ENCODE peak calls at places on chromosomes 12 and 14, in nine cellular contexts. T, D, R, O, E, W, Q, B and F are unnamed samples.

GRCh38 chr12:110538869-110539622 is 36.9 kb downstream of the RAD9B start:
- DNase-seq in T (peak), D (no peak), R (no peak), O (no peak), E (no peak), W (no peak), Q (no peak), B (no peak), F (peak)

GRCh38 chr14:96940009-96940408 is 142.8 kb downstream of the VRK1 start:
- DNase-seq in T (no peak), D (no peak), R (no peak), O (no peak), E (no peak), W (no peak), Q (no peak), B (no peak), F (no peak)

GRCh38 chr14:102589761-102590290 is 2.6 kb upstream of the RCOR1 start:
- DNase-seq in T (no peak), D (no peak), R (no peak), O (no peak), E (no peak), W (no peak), Q (no peak), B (no peak), F (no peak)

GRCh38 chr14:58960945-58961731 is 227.3 kb upstream of the DAAM1 start:
- DNase-seq in T (no peak), D (no peak), R (no peak), O (no peak), E (no peak), W (no peak), Q (no peak), B (no peak), F (no peak)

GRCh38 chr12:68326720-68327119 is 5.4 kb downstream of the MDM1 start:
- DNase-seq in T (no peak), D (no peak), R (no peak), O (no peak), E (no peak), W (no peak), Q (no peak), B (no peak), F (no peak)

GRCh38 chr14:69999246-69999645 is 120.0 kb downstream of the SMOC1 start:
- DNase-seq in T (no peak), D (peak), R (no peak), O (no peak), E (no peak), W (no peak), Q (peak), B (no peak), F (no peak)

GRCh38 chr12:44126811-44127210 is 290.9 kb downstream of the TMEM117 start:
- DNase-seq in T (no peak), D (no peak), R (no peak), O (no peak), E (no peak), W (no peak), Q (no peak), B (no peak), F (no peak)

GRCh38 chr14:98704441-98704840 is 567.6 kb downstream of the BCL11B start:
- DNase-seq in T (peak), D (no peak), R (no peak), O (no peak), E (peak), W (no peak), Q (no peak), B (no peak), F (no peak)

GRCh38 chr14:74085047-74085637 is 386 bp downstream of the LIN52 start:
- DNase-seq in T (no peak), D (no peak), R (peak), O (no peak), E (no peak), W (no peak), Q (no peak), B (no peak), F (no peak)

GRCh38 chr12:128026696-128027574 is 240.0 kb upstream of the TMEM132C start:
- DNase-seq in T (peak), D (no peak), R (no peak), O (no peak), E (no peak), W (no peak), Q (no peak), B (no peak), F (peak)

GRCh38 chr12:5232826-5233500 is 189.3 kb downstream of the KCNA5 start:
- DNase-seq in T (no peak), D (no peak), R (no peak), O (no peak), E (no peak), W (no peak), Q (no peak), B (no peak), F (no peak)

GRCh38 chr12:19316420-19316819 is 122.9 kb upstream of the AEBP2 start:
- DNase-seq in T (no peak), D (no peak), R (no peak), O (no peak), E (no peak), W (no peak), Q (no peak), B (no peak), F (no peak)

GRCh38 chr14:71687115-71687836 is 245.0 kb upstream of the RGS6 start:
- DNase-seq in T (no peak), D (no peak), R (no peak), O (no peak), E (no peak), W (no peak), Q (no peak), B (no peak), F (no peak)

GRCh38 chr12:31574803-31575573 is 15.9 kb downstream of the DENND5B start:
- DNase-seq in T (no peak), D (no peak), R (no peak), O (no peak), E (no peak), W (no peak), Q (no peak), B (no peak), F (no peak)

GRCh38 chr14:102050625-102051024 is 36.2 kb downstream of the HSP90AA1 start:
- DNase-seq in T (no peak), D (no peak), R (no peak), O (no peak), E (no peak), W (no peak), Q (no peak), B (no peak), F (no peak)

GRCh38 chr12:55906056-55906455 is 21.6 kb downstream of the PYM1 start:
- DNase-seq in T (no peak), D (no peak), R (no peak), O (no peak), E (no peak), W (no peak), Q (no peak), B (no peak), F (no peak)

GRCh38 chr12:88623777-88624548 is 43.7 kb upstream of the KITLG start:
- DNase-seq in T (no peak), D (no peak), R (no peak), O (no peak), E (no peak), W (no peak), Q (no peak), B (no peak), F (no peak)

GRCh38 chr14:50122291-50122690 is 5.9 kb upstream of the VCPKMT start:
- DNase-seq in T (no peak), D (no peak), R (no peak), O (no peak), E (no peak), W (no peak), Q (no peak), B (no peak), F (no peak)

GRCh38 chr12:98228619-98229538 is 286.5 kb upstream of the TMPO start:
- DNase-seq in T (no peak), D (no peak), R (peak), O (no peak), E (no peak), W (no peak), Q (no peak), B (no peak), F (no peak)

GRCh38 chr14:99698236-99698635 is 14.1 kb downstream of the CYP46A1 start:
- DNase-seq in T (no peak), D (no peak), R (no peak), O (no peak), E (no peak), W (no peak), Q (no peak), B (no peak), F (no peak)

GRCh38 chr12:79900951-79901350 is 33.9 kb downstream of the PPP1R12A start:
- DNase-seq in T (no peak), D (no peak), R (no peak), O (no peak), E (no peak), W (no peak), Q (no peak), B (no peak), F (no peak)

GRCh38 chr14:64614992-64615391 is 65.2 kb downstream of the PPP1R36 start:
- DNase-seq in T (no peak), D (no peak), R (no peak), O (no peak), E (no peak), W (no peak), Q (no peak), B (no peak), F (no peak)

GRCh38 chr14:34502826-34503225 is 36.7 kb downstream of the EAPP start:
- DNase-seq in T (no peak), D (no peak), R (no peak), O (no peak), E (no peak), W (no peak), Q (no peak), B (no peak), F (no peak)

GRCh38 chr14:56129941-56130340 is 11.7 kb downstream of the PELI2 start:
- DNase-seq in T (no peak), D (no peak), R (no peak), O (no peak), E (no peak), W (no peak), Q (no peak), B (no peak), F (no peak)

GRCh38 chr14:68686724-68687123 is 106.1 kb downstream of the ZFP36L1 start:
- DNase-seq in T (no peak), D (no peak), R (no peak), O (no peak), E (no peak), W (no peak), Q (no peak), B (no peak), F (no peak)

GRCh38 chr12:69284131-69284530 is 44.8 kb downstream of the CPSF6 start:
- DNase-seq in T (peak), D (peak), R (peak), O (no peak), E (peak), W (no peak), Q (no peak), B (no peak), F (peak)

GRCh38 chr14:56975521-56975920 is 165.2 kb upstream of the OTX2 start:
- DNase-seq in T (no peak), D (no peak), R (no peak), O (no peak), E (no peak), W (no peak), Q (no peak), B (no peak), F (no peak)

GRCh38 chr12:122641976-122642375 is 61.2 kb downstream of the HCAR2 start:
- DNase-seq in T (no peak), D (no peak), R (no peak), O (no peak), E (no peak), W (no peak), Q (no peak), B (no peak), F (no peak)

GRCh38 chr14:81594012-81594411 is 60.4 kb upstream of the SEL1L start:
- DNase-seq in T (no peak), D (no peak), R (no peak), O (no peak), E (no peak), W (no peak), Q (no peak), B (peak), F (peak)

GRCh38 chr14:56379956-56380355 is 199.6 kb upstream of the TMEM260 start:
- DNase-seq in T (no peak), D (no peak), R (no peak), O (no peak), E (no peak), W (no peak), Q (no peak), B (no peak), F (no peak)

GRCh38 chr12:83826112-83826511 is 1086.5 kb downstream of the SLC6A15 start:
- DNase-seq in T (no peak), D (no peak), R (peak), O (no peak), E (peak), W (no peak), Q (no peak), B (no peak), F (peak)

GRCh38 chr12:13573698-13574321 is 377.3 kb downstream of the EMP1 start:
- DNase-seq in T (no peak), D (no peak), R (no peak), O (no peak), E (no peak), W (no peak), Q (peak), B (no peak), F (no peak)

GRCh38 chr14:102071283-102071998 is 15.4 kb downstream of the HSP90AA1 start:
- DNase-seq in T (no peak), D (peak), R (no peak), O (no peak), E (no peak), W (no peak), Q (no peak), B (no peak), F (no peak)

GRCh38 chr14:91089958-91090535 is 23.8 kb upstream of the DGLUCY start:
- DNase-seq in T (no peak), D (no peak), R (peak), O (no peak), E (no peak), W (no peak), Q (no peak), B (no peak), F (no peak)

GRCh38 chr14:67526181-67526580 is 6.9 kb upstream of the PLEKHH1 start:
- DNase-seq in T (no peak), D (no peak), R (no peak), O (no peak), E (no peak), W (no peak), Q (no peak), B (no peak), F (no peak)

GRCh38 chr14:77214216-77214615 is 32.6 kb downstream of the TMEM63C start:
- DNase-seq in T (no peak), D (no peak), R (no peak), O (no peak), E (no peak), W (no peak), Q (no peak), B (no peak), F (no peak)

GRCh38 chr12:47414511-47414910 is 291.3 kb downstream of the RPAP3 start:
- DNase-seq in T (no peak), D (no peak), R (no peak), O (no peak), E (peak), W (no peak), Q (no peak), B (no peak), F (no peak)